ENCODE peak calls at places on chromosomes 4 and X, in four cellular contexts. J is T-helper 9 cell; T is stimulated activated CD8-positive, alpha-beta memory T cell treated with anti-CD3 and anti-CD28 coated beads, Interleukin-7, amount 100 ng/mL, for 1 hour; Y is AG08395. C is an unnamed sample.

GRCh38 chr4:153976954-153977353 is 188.1 kb upstream of the SFRP2 start:
- DNase-seq in J (no peak), T (no peak), Y (no peak), C (no peak)

GRCh38 chr4:25075851-25076250 is 45.1 kb upstream of the LGI2 start:
- DNase-seq in J (no peak), T (no peak), Y (no peak), C (no peak)

GRCh38 chr4:36990108-36990872 is 254.3 kb upstream of the NWD2 start:
- DNase-seq in J (no peak), T (no peak), Y (no peak), C (no peak)

GRCh38 chrX:9746148-9746880 is 19.3 kb downstream of the GPR143 start:
- DNase-seq in J (no peak), T (no peak), Y (peak; percentile 21), C (no peak)

GRCh38 chr4:97121493-97121892 is 1021.8 kb downstream of the STPG2 start:
- DNase-seq in J (no peak), T (no peak), Y (no peak), C (no peak)

GRCh38 chrX:96407501-96407900 is 277.1 kb upstream of the DIAPH2 start:
- DNase-seq in J (no peak), T (no peak), Y (peak; percentile 75), C (no peak)

GRCh38 chr4:139493176-139493575 is 39.3 kb downstream of the RAB33B start:
- DNase-seq in J (no peak), T (no peak), Y (no peak), C (no peak)

GRCh38 chr4:68693325-68694075 is 23.0 kb upstream of the UGT2B15 start:
- DNase-seq in J (no peak), T (no peak), Y (no peak), C (no peak)